ENCODE peak calls at places on chromosomes 16 and 17, in ten cellular contexts. One of them, this sample, is unnamed.

GRCh38 chr16:53168744-53169143 is 114.0 kb downstream of the CHD9 start:
- DNase-seq in stimulated activated CD4-positive, alpha-beta T cell treated with anti-CD3 and anti-CD28 coated beads, TNF-alpha, amount 100 ng/mL, for 4 hours: no peak
- DNase-seq in right cardiac atrium: no peak
- DNase-seq in ureter: no peak
- DNase-seq in pancreas: no peak
- DNase-seq in activated naive CD8-positive, alpha-beta T cell treated with anti-CD3 and anti-CD28 coated beads, Interleukin-2, amount 50 U/mL, for 24 hours: no peak
- DNase-seq in anterior cingulate cortex: no peak
- DNase-seq in EL: no peak
- DNase-seq in Daoy: no peak
- DNase-seq in HCEC 1CT: no peak
- DNase-seq in this sample: no peak

GRCh38 chr16:86072328-86073102 is 173.6 kb downstream of the IRF8 start:
- DNase-seq in right cardiac atrium: peak
- DNase-seq in anterior cingulate cortex: peak
- DNase-seq in activated naive CD8-positive, alpha-beta T cell treated with anti-CD3 and anti-CD28 coated beads, Interleukin-2, amount 50 U/mL, for 24 hours: peak
- DNase-seq in stimulated activated CD4-positive, alpha-beta T cell treated with anti-CD3 and anti-CD28 coated beads, TNF-alpha, amount 100 ng/mL, for 4 hours: no peak
- DNase-seq in ureter: peak
- DNase-seq in EL: peak
- DNase-seq in HCEC 1CT: peak
- DNase-seq in pancreas: peak
- DNase-seq in Daoy: peak
- DNase-seq in this sample: peak

GRCh38 chr17:50550661-50551432 is 3.9 kb downstream of the SPATA20 start:
- DNase-seq in anterior cingulate cortex: peak
- DNase-seq in HCEC 1CT: peak
- DNase-seq in ureter: peak
- DNase-seq in activated naive CD8-positive, alpha-beta T cell treated with anti-CD3 and anti-CD28 coated beads, Interleukin-2, amount 50 U/mL, for 24 hours: no peak
- DNase-seq in stimulated activated CD4-positive, alpha-beta T cell treated with anti-CD3 and anti-CD28 coated beads, TNF-alpha, amount 100 ng/mL, for 4 hours: no peak
- DNase-seq in right cardiac atrium: peak
- DNase-seq in Daoy: peak
- DNase-seq in pancreas: peak
- DNase-seq in EL: peak
- DNase-seq in this sample: peak

GRCh38 chr16:30353438-30354129 is 1.5 kb downstream of the CD2BP2 start:
- DNase-seq in right cardiac atrium: peak
- DNase-seq in stimulated activated CD4-positive, alpha-beta T cell treated with anti-CD3 and anti-CD28 coated beads, TNF-alpha, amount 100 ng/mL, for 4 hours: no peak
- DNase-seq in EL: no peak
- DNase-seq in activated naive CD8-positive, alpha-beta T cell treated with anti-CD3 and anti-CD28 coated beads, Interleukin-2, amount 50 U/mL, for 24 hours: no peak
- DNase-seq in ureter: no peak
- DNase-seq in HCEC 1CT: no peak
- DNase-seq in pancreas: peak
- DNase-seq in anterior cingulate cortex: no peak
- DNase-seq in Daoy: no peak
- DNase-seq in this sample: no peak

GRCh38 chr16:86818701-86819522 is 240.6 kb downstream of the FOXL1 start:
- DNase-seq in HCEC 1CT: no peak
- DNase-seq in right cardiac atrium: no peak
- DNase-seq in anterior cingulate cortex: no peak
- DNase-seq in stimulated activated CD4-positive, alpha-beta T cell treated with anti-CD3 and anti-CD28 coated beads, TNF-alpha, amount 100 ng/mL, for 4 hours: no peak
- DNase-seq in EL: no peak
- DNase-seq in activated naive CD8-positive, alpha-beta T cell treated with anti-CD3 and anti-CD28 coated beads, Interleukin-2, amount 50 U/mL, for 24 hours: no peak
- DNase-seq in ureter: no peak
- DNase-seq in Daoy: no peak
- DNase-seq in pancreas: no peak
- DNase-seq in this sample: no peak

GRCh38 chr16:88376053-88376834 is 6.5 kb upstream of the ZNF469 start:
- DNase-seq in EL: no peak
- DNase-seq in pancreas: peak
- DNase-seq in Daoy: no peak
- DNase-seq in anterior cingulate cortex: peak
- DNase-seq in activated naive CD8-positive, alpha-beta T cell treated with anti-CD3 and anti-CD28 coated beads, Interleukin-2, amount 50 U/mL, for 24 hours: no peak
- DNase-seq in right cardiac atrium: peak
- DNase-seq in stimulated activated CD4-positive, alpha-beta T cell treated with anti-CD3 and anti-CD28 coated beads, TNF-alpha, amount 100 ng/mL, for 4 hours: no peak
- DNase-seq in ureter: no peak
- DNase-seq in HCEC 1CT: no peak
- DNase-seq in this sample: no peak

GRCh38 chr16:50956637-50957036 is 194.4 kb downstream of the SALL1 start:
- DNase-seq in anterior cingulate cortex: no peak
- DNase-seq in activated naive CD8-positive, alpha-beta T cell treated with anti-CD3 and anti-CD28 coated beads, Interleukin-2, amount 50 U/mL, for 24 hours: no peak
- DNase-seq in pancreas: no peak
- DNase-seq in stimulated activated CD4-positive, alpha-beta T cell treated with anti-CD3 and anti-CD28 coated beads, TNF-alpha, amount 100 ng/mL, for 4 hours: no peak
- DNase-seq in HCEC 1CT: no peak
- DNase-seq in EL: no peak
- DNase-seq in right cardiac atrium: no peak
- DNase-seq in Daoy: no peak
- DNase-seq in ureter: no peak
- DNase-seq in this sample: no peak

GRCh38 chr16:84585886-84586285 is 32.0 kb downstream of the COTL1 start:
- DNase-seq in pancreas: no peak
- DNase-seq in right cardiac atrium: peak
- DNase-seq in Daoy: peak
- DNase-seq in ureter: no peak
- DNase-seq in anterior cingulate cortex: peak
- DNase-seq in EL: no peak
- DNase-seq in HCEC 1CT: no peak
- DNase-seq in activated naive CD8-positive, alpha-beta T cell treated with anti-CD3 and anti-CD28 coated beads, Interleukin-2, amount 50 U/mL, for 24 hours: no peak
- DNase-seq in stimulated activated CD4-positive, alpha-beta T cell treated with anti-CD3 and anti-CD28 coated beads, TNF-alpha, amount 100 ng/mL, for 4 hours: no peak
- DNase-seq in this sample: peak

GRCh38 chr17:42676424-42677011 is at the start of gene PLEKHH3:
- DNase-seq in Daoy: peak
- DNase-seq in anterior cingulate cortex: no peak
- DNase-seq in pancreas: no peak
- DNase-seq in EL: no peak
- DNase-seq in ureter: no peak
- DNase-seq in stimulated activated CD4-positive, alpha-beta T cell treated with anti-CD3 and anti-CD28 coated beads, TNF-alpha, amount 100 ng/mL, for 4 hours: no peak
- DNase-seq in right cardiac atrium: no peak
- DNase-seq in HCEC 1CT: no peak
- DNase-seq in activated naive CD8-positive, alpha-beta T cell treated with anti-CD3 and anti-CD28 coated beads, Interleukin-2, amount 50 U/mL, for 24 hours: peak
- DNase-seq in this sample: peak

GRCh38 chr16:85473326-85473725 is 139.8 kb upstream of the GSE1 start:
- DNase-seq in pancreas: no peak
- DNase-seq in EL: no peak
- DNase-seq in right cardiac atrium: no peak
- DNase-seq in stimulated activated CD4-positive, alpha-beta T cell treated with anti-CD3 and anti-CD28 coated beads, TNF-alpha, amount 100 ng/mL, for 4 hours: no peak
- DNase-seq in Daoy: no peak
- DNase-seq in activated naive CD8-positive, alpha-beta T cell treated with anti-CD3 and anti-CD28 coated beads, Interleukin-2, amount 50 U/mL, for 24 hours: no peak
- DNase-seq in HCEC 1CT: no peak
- DNase-seq in ureter: no peak
- DNase-seq in anterior cingulate cortex: no peak
- DNase-seq in this sample: no peak

GRCh38 chr16:51243836-51244483 is 92.9 kb upstream of the SALL1 start:
- DNase-seq in anterior cingulate cortex: no peak
- DNase-seq in pancreas: no peak
- DNase-seq in activated naive CD8-positive, alpha-beta T cell treated with anti-CD3 and anti-CD28 coated beads, Interleukin-2, amount 50 U/mL, for 24 hours: no peak
- DNase-seq in ureter: no peak
- DNase-seq in HCEC 1CT: peak
- DNase-seq in EL: no peak
- DNase-seq in stimulated activated CD4-positive, alpha-beta T cell treated with anti-CD3 and anti-CD28 coated beads, TNF-alpha, amount 100 ng/mL, for 4 hours: no peak
- DNase-seq in right cardiac atrium: no peak
- DNase-seq in Daoy: peak
- DNase-seq in this sample: no peak

GRCh38 chr16:46857261-46857962 is 26.4 kb upstream of the C16orf87 start:
- DNase-seq in Daoy: peak
- DNase-seq in HCEC 1CT: peak
- DNase-seq in activated naive CD8-positive, alpha-beta T cell treated with anti-CD3 and anti-CD28 coated beads, Interleukin-2, amount 50 U/mL, for 24 hours: no peak
- DNase-seq in ureter: no peak
- DNase-seq in stimulated activated CD4-positive, alpha-beta T cell treated with anti-CD3 and anti-CD28 coated beads, TNF-alpha, amount 100 ng/mL, for 4 hours: no peak
- DNase-seq in right cardiac atrium: no peak
- DNase-seq in pancreas: no peak
- DNase-seq in EL: peak
- DNase-seq in anterior cingulate cortex: peak
- DNase-seq in this sample: no peak

GRCh38 chr16:75310541-75310940 is 59.1 kb upstream of the BCAR1 start:
- DNase-seq in activated naive CD8-positive, alpha-beta T cell treated with anti-CD3 and anti-CD28 coated beads, Interleukin-2, amount 50 U/mL, for 24 hours: no peak
- DNase-seq in right cardiac atrium: no peak
- DNase-seq in pancreas: no peak
- DNase-seq in ureter: no peak
- DNase-seq in HCEC 1CT: no peak
- DNase-seq in Daoy: no peak
- DNase-seq in stimulated activated CD4-positive, alpha-beta T cell treated with anti-CD3 and anti-CD28 coated beads, TNF-alpha, amount 100 ng/mL, for 4 hours: no peak
- DNase-seq in EL: no peak
- DNase-seq in anterior cingulate cortex: no peak
- DNase-seq in this sample: no peak

GRCh38 chr16:68980695-68981315 is 124.6 kb upstream of the HAS3 start:
- DNase-seq in HCEC 1CT: no peak
- DNase-seq in anterior cingulate cortex: no peak
- DNase-seq in EL: no peak
- DNase-seq in Daoy: no peak
- DNase-seq in pancreas: no peak
- DNase-seq in activated naive CD8-positive, alpha-beta T cell treated with anti-CD3 and anti-CD28 coated beads, Interleukin-2, amount 50 U/mL, for 24 hours: no peak
- DNase-seq in ureter: no peak
- DNase-seq in right cardiac atrium: no peak
- DNase-seq in stimulated activated CD4-positive, alpha-beta T cell treated with anti-CD3 and anti-CD28 coated beads, TNF-alpha, amount 100 ng/mL, for 4 hours: no peak
- DNase-seq in this sample: no peak

GRCh38 chr16:8931864-8932263 is 31.8 kb downstream of the USP7 start:
- DNase-seq in anterior cingulate cortex: no peak
- DNase-seq in Daoy: peak
- DNase-seq in ureter: no peak
- DNase-seq in pancreas: no peak
- DNase-seq in HCEC 1CT: peak
- DNase-seq in EL: peak
- DNase-seq in stimulated activated CD4-positive, alpha-beta T cell treated with anti-CD3 and anti-CD28 coated beads, TNF-alpha, amount 100 ng/mL, for 4 hours: no peak
- DNase-seq in right cardiac atrium: peak
- DNase-seq in activated naive CD8-positive, alpha-beta T cell treated with anti-CD3 and anti-CD28 coated beads, Interleukin-2, amount 50 U/mL, for 24 hours: peak
- DNase-seq in this sample: peak

GRCh38 chr17:12438813-12439586 is 226.7 kb upstream of the MYOCD start:
- DNase-seq in stimulated activated CD4-positive, alpha-beta T cell treated with anti-CD3 and anti-CD28 coated beads, TNF-alpha, amount 100 ng/mL, for 4 hours: no peak
- DNase-seq in pancreas: no peak
- DNase-seq in HCEC 1CT: no peak
- DNase-seq in ureter: no peak
- DNase-seq in right cardiac atrium: no peak
- DNase-seq in activated naive CD8-positive, alpha-beta T cell treated with anti-CD3 and anti-CD28 coated beads, Interleukin-2, amount 50 U/mL, for 24 hours: no peak
- DNase-seq in anterior cingulate cortex: no peak
- DNase-seq in EL: no peak
- DNase-seq in Daoy: no peak
- DNase-seq in this sample: no peak

GRCh38 chr17:82338858-82339633 is 5.5 kb upstream of the SECTM1 start:
- DNase-seq in activated naive CD8-positive, alpha-beta T cell treated with anti-CD3 and anti-CD28 coated beads, Interleukin-2, amount 50 U/mL, for 24 hours: no peak
- DNase-seq in pancreas: peak
- DNase-seq in anterior cingulate cortex: no peak
- DNase-seq in Daoy: peak
- DNase-seq in ureter: no peak
- DNase-seq in stimulated activated CD4-positive, alpha-beta T cell treated with anti-CD3 and anti-CD28 coated beads, TNF-alpha, amount 100 ng/mL, for 4 hours: no peak
- DNase-seq in HCEC 1CT: peak
- DNase-seq in EL: peak
- DNase-seq in right cardiac atrium: peak
- DNase-seq in this sample: peak

GRCh38 chr17:30958187-30958586 is 12.7 kb upstream of the RNF135 start:
- DNase-seq in EL: no peak
- DNase-seq in stimulated activated CD4-positive, alpha-beta T cell treated with anti-CD3 and anti-CD28 coated beads, TNF-alpha, amount 100 ng/mL, for 4 hours: no peak
- DNase-seq in right cardiac atrium: peak
- DNase-seq in pancreas: no peak
- DNase-seq in Daoy: no peak
- DNase-seq in HCEC 1CT: no peak
- DNase-seq in activated naive CD8-positive, alpha-beta T cell treated with anti-CD3 and anti-CD28 coated beads, Interleukin-2, amount 50 U/mL, for 24 hours: no peak
- DNase-seq in ureter: no peak
- DNase-seq in anterior cingulate cortex: no peak
- DNase-seq in this sample: no peak

GRCh38 chr16:14050297-14051027 is 20.7 kb upstream of the MRTFB start:
- DNase-seq in right cardiac atrium: no peak
- DNase-seq in stimulated activated CD4-positive, alpha-beta T cell treated with anti-CD3 and anti-CD28 coated beads, TNF-alpha, amount 100 ng/mL, for 4 hours: no peak
- DNase-seq in EL: peak
- DNase-seq in ureter: no peak
- DNase-seq in activated naive CD8-positive, alpha-beta T cell treated with anti-CD3 and anti-CD28 coated beads, Interleukin-2, amount 50 U/mL, for 24 hours: no peak
- DNase-seq in pancreas: no peak
- DNase-seq in anterior cingulate cortex: no peak
- DNase-seq in HCEC 1CT: no peak
- DNase-seq in Daoy: peak
- DNase-seq in this sample: no peak

GRCh38 chr16:79601092-79601977 is 798 bp upstream of the MAF start:
- DNase-seq in stimulated activated CD4-positive, alpha-beta T cell treated with anti-CD3 and anti-CD28 coated beads, TNF-alpha, amount 100 ng/mL, for 4 hours: no peak
- DNase-seq in anterior cingulate cortex: no peak
- DNase-seq in ureter: peak
- DNase-seq in HCEC 1CT: no peak
- DNase-seq in Daoy: peak
- DNase-seq in pancreas: peak
- DNase-seq in right cardiac atrium: peak
- DNase-seq in activated naive CD8-positive, alpha-beta T cell treated with anti-CD3 and anti-CD28 coated beads, Interleukin-2, amount 50 U/mL, for 24 hours: peak
- DNase-seq in EL: no peak
- DNase-seq in this sample: peak

GRCh38 chr17:61410555-61411089 is 11.0 kb downstream of the TBX2 start:
- DNase-seq in anterior cingulate cortex: peak
- DNase-seq in activated naive CD8-positive, alpha-beta T cell treated with anti-CD3 and anti-CD28 coated beads, Interleukin-2, amount 50 U/mL, for 24 hours: peak
- DNase-seq in HCEC 1CT: no peak
- DNase-seq in right cardiac atrium: peak
- DNase-seq in ureter: peak
- DNase-seq in pancreas: peak
- DNase-seq in stimulated activated CD4-positive, alpha-beta T cell treated with anti-CD3 and anti-CD28 coated beads, TNF-alpha, amount 100 ng/mL, for 4 hours: peak
- DNase-seq in Daoy: peak
- DNase-seq in EL: peak
- DNase-seq in this sample: no peak

GRCh38 chr17:79366988-79367571 is 243.8 kb downstream of the RBFOX3 start:
- DNase-seq in right cardiac atrium: no peak
- DNase-seq in EL: no peak
- DNase-seq in ureter: no peak
- DNase-seq in stimulated activated CD4-positive, alpha-beta T cell treated with anti-CD3 and anti-CD28 coated beads, TNF-alpha, amount 100 ng/mL, for 4 hours: no peak
- DNase-seq in pancreas: no peak
- DNase-seq in activated naive CD8-positive, alpha-beta T cell treated with anti-CD3 and anti-CD28 coated beads, Interleukin-2, amount 50 U/mL, for 24 hours: no peak
- DNase-seq in anterior cingulate cortex: no peak
- DNase-seq in HCEC 1CT: no peak
- DNase-seq in Daoy: no peak
- DNase-seq in this sample: no peak

GRCh38 chr17:78088529-78088928 is 40.0 kb downstream of the TMC6 start:
- DNase-seq in right cardiac atrium: no peak
- DNase-seq in ureter: no peak
- DNase-seq in Daoy: no peak
- DNase-seq in activated naive CD8-positive, alpha-beta T cell treated with anti-CD3 and anti-CD28 coated beads, Interleukin-2, amount 50 U/mL, for 24 hours: no peak
- DNase-seq in stimulated activated CD4-positive, alpha-beta T cell treated with anti-CD3 and anti-CD28 coated beads, TNF-alpha, amount 100 ng/mL, for 4 hours: no peak
- DNase-seq in HCEC 1CT: no peak
- DNase-seq in anterior cingulate cortex: no peak
- DNase-seq in EL: no peak
- DNase-seq in pancreas: no peak
- DNase-seq in this sample: no peak

GRCh38 chr16:89317729-89318429 is 100.4 kb downstream of the ZNF778 start:
- DNase-seq in EL: no peak
- DNase-seq in HCEC 1CT: no peak
- DNase-seq in activated naive CD8-positive, alpha-beta T cell treated with anti-CD3 and anti-CD28 coated beads, Interleukin-2, amount 50 U/mL, for 24 hours: no peak
- DNase-seq in right cardiac atrium: peak
- DNase-seq in stimulated activated CD4-positive, alpha-beta T cell treated with anti-CD3 and anti-CD28 coated beads, TNF-alpha, amount 100 ng/mL, for 4 hours: no peak
- DNase-seq in Daoy: no peak
- DNase-seq in anterior cingulate cortex: no peak
- DNase-seq in ureter: no peak
- DNase-seq in pancreas: no peak
- DNase-seq in this sample: no peak